ENCODE peak calls at places on chromosomes 5 and 9, in seven cellular contexts. O, L, T, J, C, K and F are unnamed samples.

GRCh38 chr9:6960777-6961176 is 203.0 kb downstream of the KDM4C start:
- DNase-seq in T (no peak), K (no peak), C (no peak), L (no peak), O (no peak), J (no peak), F (no peak)

GRCh38 chr5:5598547-5599113 is 176.2 kb downstream of the ICE1 start:
- DNase-seq in T (no peak), J (no peak), K (no peak), O (no peak), L (peak), C (no peak), F (no peak)

GRCh38 chr5:115459844-115460243 is 84.7 kb downstream of the FEM1C start:
- DNase-seq in K (no peak), J (no peak), O (no peak), C (no peak), L (no peak), T (no peak), F (no peak)

GRCh38 chr9:12955510-12956163 is 180.8 kb downstream of the LURAP1L start:
- DNase-seq in L (peak), T (peak), C (no peak), K (no peak), O (no peak), J (no peak), F (no peak)

GRCh38 chr9:20227166-20227874 is 395.0 kb downstream of the MLLT3 start:
- DNase-seq in L (no peak), C (no peak), K (no peak), J (no peak), T (no peak), O (no peak), F (no peak)

GRCh38 chr5:98769006-98769255 is 4.5 kb upstream of the RGMB start:
- DNase-seq in T (peak), C (peak), K (no peak), J (peak), L (no peak), O (peak), F (no peak)

GRCh38 chr9:2657427-2657826 is 35.8 kb downstream of the VLDLR start:
- DNase-seq in K (no peak), T (no peak), L (no peak), C (no peak), J (no peak), O (no peak), F (no peak)

GRCh38 chr9:138025417-138025816 is 147.8 kb downstream of the CACNA1B start:
- DNase-seq in L (no peak), J (no peak), O (no peak), C (no peak), K (no peak), T (no peak), F (no peak)